ENCODE peak calls at places on chromosomes 11 and 22, in ten cellular contexts. R is neuronal stem cell; Z is endodermal cell; M is RCC 7860; Q is stimulated activated CD4-positive, alpha-beta T cell treated with anti-CD3 and anti-CD28 coated beads, TNF-alpha, amount 100 ng/mL, for 24 hours; T is NCI-H2029; F is NCI-H1105 treated with DMSO at 0.1 percent for 48 hours; I is esophagus squamous epithelium; A is substantia nigra; U is NCI-H1048. J is an unnamed sample.

GRCh38 chr11:120613264-120614226 is 102.0 kb downstream of the GRIK4 start:
- DNase-seq in R (no peak), T (no peak), F (no peak), A (no peak), M (no peak), Q (no peak), Z (no peak), I (no peak), U (no peak), J (no peak)

GRCh38 chr22:35629406-35630234 is 12.5 kb upstream of the MB start:
- DNase-seq in T (no peak), Z (peak), I (no peak), Q (peak), U (no peak), R (no peak), A (no peak), F (no peak), M (peak), J (no peak)

GRCh38 chr11:36622431-36623136 is 24.5 kb upstream of the RAG2 start:
- DNase-seq in M (peak), R (no peak), T (no peak), U (no peak), I (no peak), Z (no peak), A (no peak), F (peak), Q (no peak), J (no peak)

GRCh38 chr11:32312206-32312817 is 123.0 kb downstream of the WT1 start:
- DNase-seq in F (no peak), T (no peak), Z (no peak), A (no peak), I (no peak), M (no peak), U (no peak), R (no peak), Q (no peak), J (no peak)

GRCh38 chr22:50104149-50104548 is 14.3 kb downstream of the MOV10L1 start:
- DNase-seq in I (no peak), U (no peak), M (no peak), Q (no peak), T (no peak), R (no peak), A (no peak), Z (no peak), F (no peak), J (no peak)

GRCh38 chr11:9617960-9618359 is 44.5 kb downstream of the WEE1 start:
- DNase-seq in U (no peak), Q (no peak), Z (no peak), T (no peak), I (no peak), F (no peak), A (no peak), R (no peak), M (no peak), J (no peak)

GRCh38 chr11:34154059-34154875 is 48.8 kb downstream of the NAT10 start:
- DNase-seq in Q (no peak), M (no peak), F (no peak), U (no peak), R (no peak), T (no peak), I (no peak), Z (no peak), A (no peak), J (no peak)

GRCh38 chr11:43788394-43788793 is 92.2 kb upstream of the ALKBH3 start:
- DNase-seq in U (no peak), M (no peak), R (peak), Q (no peak), I (no peak), A (no peak), T (no peak), Z (no peak), F (no peak), J (no peak)

GRCh38 chr11:83249972-83250593 is 36.1 kb downstream of the CCDC90B start:
- DNase-seq in I (no peak), T (no peak), F (peak), A (no peak), R (no peak), M (peak), U (no peak), Q (no peak), Z (no peak), J (no peak)

J was measured in progenitor cell of endocrine pancreas.